ENCODE peak calls at places on chromosome 12, in five cellular contexts. M is cardiac muscle cell, R is fibroblast of lung, A is neuronal stem cell, E is tibial nerve. F is an unnamed sample. For H3K4me1, the result is how much of the 10 kb centered on the place peaks cover.

GRCh38 chr12:68036642-68037041 is 47.4 kb downstream of the IFNG-AS1 start:
- DNase-seq in M (no peak), R (no peak), A (no peak), E (no peak), F (no peak)

GRCh38 chr12:49227701-49228100 is 37.2 kb upstream of the TUBA1C start:
- DNase-seq in M (no peak), R (no peak), A (no peak), E (no peak), F (no peak)

GRCh38 chr12:48961331-48961730 is 4.0 kb upstream of the ARF3 start:
- DNase-seq in M (no peak), R (no peak), A (no peak), E (no peak), F (no peak)

GRCh38 chr12:25894759-25895158 is 63.7 kb upstream of the RASSF8 start:
- DNase-seq in M (no peak), R (no peak), A (no peak), E (no peak), F (no peak)

GRCh38 chr12:18242380-18243089 is 18.8 kb upstream of the PIK3C2G start:
- DNase-seq in M (no peak), R (no peak), A (no peak), E (no peak), F (no peak)

GRCh38 chr12:92242917-92243316 is 97.3 kb upstream of the BTG1 start:
- DNase-seq in M (peak), R (no peak), A (no peak), E (no peak), F (no peak)

GRCh38 chr12:131551675-131552074 is 159.2 kb upstream of the SFSWAP start:
- DNase-seq in M (no peak), R (no peak), A (no peak), E (no peak), F (no peak)

GRCh38 chr12:53561590-53561953 is 54.3 kb upstream of the NPFF start:
- DNase-seq in M (peak), R (peak), A (no peak), E (no peak), F (no peak)

GRCh38 chr12:124296916-124297351 is 2.0 kb downstream of the RFLNA start:
- DNase-seq in M (no peak), R (no peak), A (no peak), E (no peak), F (no peak)

GRCh38 chr12:130016986-130017385 is 113.2 kb upstream of the TMEM132D start:
- DNase-seq in M (no peak), R (no peak), A (no peak), E (no peak), F (no peak)

GRCh38 chr12:65232490-65233077 is 45.9 kb upstream of the MSRB3 start:
- DNase-seq in M (peak), R (peak), A (no peak), E (no peak), F (no peak)

GRCh38 chr12:88764781-88765470 is 184.7 kb upstream of the KITLG start:
- DNase-seq in M (no peak), R (peak), A (no peak), E (no peak), F (no peak)

GRCh38 chr12:46585854-46586621 is 213.5 kb upstream of the SLC38A2 start:
- DNase-seq in M (peak), R (peak), A (peak), E (no peak), F (no peak)

GRCh38 chr12:26434299-26434915 is 239.0 kb downstream of the SSPN start:
- DNase-seq in M (peak), R (peak), A (peak), E (peak), F (no peak)

GRCh38 chr12:10212623-10213131 is at the start of gene GABARAPL1:
- DNase-seq in M (peak), R (peak), A (peak), E (peak), F (peak)

GRCh38 chr12:50251619-50252300 is 31.6 kb downstream of the LIMA1 start:
- DNase-seq in M (no peak), R (peak), A (no peak), E (no peak), F (no peak)

GRCh38 chr12:79634957-79635471 is 55.8 kb downstream of the PAWR start:
- DNase-seq in M (no peak), R (peak), A (peak), E (no peak), F (no peak)

GRCh38 chr12:26125451-26126339 is 858 bp upstream of the BHLHE41 start:
- DNase-seq in M (peak), R (peak), A (peak), E (peak), F (no peak)

GRCh38 chr12:53098354-53098981 is 1.0 kb downstream of the IGFBP6 start:
- DNase-seq in M (peak), R (peak), A (no peak), E (peak), F (no peak)

DNA sequence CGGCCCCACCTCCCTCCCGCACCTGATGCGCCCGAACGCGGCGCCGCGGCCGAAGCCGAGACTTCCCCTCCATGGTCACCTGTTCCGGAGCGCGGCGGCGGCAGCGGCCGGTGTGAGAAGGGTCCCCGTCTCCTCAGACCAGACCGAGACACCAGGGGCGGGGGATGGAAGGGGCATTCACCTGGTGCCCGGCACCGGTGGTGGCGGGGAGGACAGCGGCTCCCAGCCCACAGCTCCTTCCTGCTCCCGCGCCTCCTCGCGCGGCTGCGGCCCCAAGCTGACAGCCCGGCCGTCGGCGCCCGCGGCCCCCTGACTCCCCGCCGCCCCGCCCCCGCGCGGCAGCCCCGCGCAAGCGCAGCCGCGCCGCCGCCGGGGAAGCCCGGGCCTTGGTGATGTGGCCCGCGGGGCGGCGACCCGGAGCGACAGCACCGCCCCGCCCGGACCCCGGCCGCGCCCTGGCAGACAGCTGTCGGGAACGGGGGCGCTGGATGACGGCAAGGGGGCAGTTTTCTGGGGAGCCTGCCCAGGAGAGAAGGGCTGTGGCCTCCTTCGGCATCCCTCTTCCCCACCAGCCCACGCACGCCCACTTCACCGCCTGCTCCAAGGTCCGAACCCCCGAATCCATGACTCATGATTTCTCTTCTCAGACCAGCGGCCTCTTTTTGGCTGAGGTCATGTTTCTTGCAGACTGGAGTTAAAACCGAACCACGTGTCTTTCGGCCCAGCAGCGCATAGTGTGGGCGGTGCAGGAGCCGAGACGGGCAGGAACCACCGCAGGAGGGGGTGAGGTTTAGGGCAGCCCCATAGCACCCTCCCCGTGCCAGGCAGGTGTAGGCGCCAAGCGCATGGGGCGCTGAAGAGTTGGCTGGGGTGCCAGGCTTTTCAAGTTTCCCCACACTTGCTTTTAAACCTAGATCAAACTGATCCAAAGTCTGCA is at the start of gene SLC41A2:
- DNase-seq in M (peak), R (peak), A (peak), E (peak), F (peak)
- H3K4me3 ChIP-seq in M (peak), R (peak), A (peak), E (peak), F (peak)

GRCh38 chr12:27626239-27626638 is 70.0 kb upstream of the REP15 start:
- DNase-seq in M (no peak), R (peak), A (no peak), E (no peak), F (no peak)
- H3K4me1 ChIP-seq in M (under half), R (under half), A (under half), E (under half), F (under half)

GRCh38 chr12:95215925-95216324 is 1.3 kb downstream of the FGD6 start:
- DNase-seq in M (peak), R (peak), A (no peak), E (no peak), F (no peak)
- H3K27ac ChIP-seq in M (peak), R (no peak), A (no peak), E (peak), F (no peak)

GRCh38 chr12:109527489-109528123 is 45.7 kb downstream of the MMAB start:
- DNase-seq in M (no peak), R (no peak), A (no peak), E (no peak), F (no peak)
- H3K4me3 ChIP-seq in M (no peak), R (no peak), A (no peak), E (no peak), F (no peak)

GRCh38 chr12:120116792-120117651 is 469 bp upstream of the RAB35 start:
- DNase-seq in M (peak), R (peak), A (peak), E (peak), F (peak)
- H3K4me1 ChIP-seq in M (under half), R (under half), A (under half), E (under half), F (half or more)

DNA sequence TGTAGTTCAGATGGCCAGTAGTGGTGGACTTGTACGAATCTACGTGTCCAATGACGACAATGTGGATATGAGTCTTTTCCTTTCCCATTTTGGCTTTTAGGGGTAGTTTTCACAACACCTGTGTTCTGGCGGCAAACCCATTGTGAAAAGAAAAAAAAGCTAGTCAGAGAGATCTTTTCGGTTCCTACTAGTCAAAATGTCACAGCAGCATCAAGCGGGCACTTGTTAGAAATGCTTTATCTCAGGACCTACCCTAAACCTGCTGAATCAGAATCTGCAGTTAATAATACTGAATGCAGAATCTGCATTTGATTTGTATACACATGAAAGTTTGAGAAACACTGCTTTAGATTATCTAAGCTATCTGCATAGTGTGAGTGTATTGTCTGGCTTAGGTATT is 18.3 kb downstream of the AEBP2 start:
- DNase-seq in M (no peak), R (no peak), A (no peak), E (no peak), F (no peak)
- H3K27ac ChIP-seq in M (no peak), R (no peak), A (no peak), E (no peak), F (no peak)